ENCODE peak calls at places on chromosomes 3 and 15, in six cellular contexts. One of them, this sample, is unnamed.
A peak's percentile ranks its signal among the peaks of the same experiment; 100 is the strongest.

GRCh38 chr15:91348812-91349500 is 248.9 kb downstream of the SV2B start:
- DNase-seq in stimulated activated effector memory CD8-positive, alpha-beta T cell treated with anti-CD3 and anti-CD28 coated beads, Interleukin-12 subunit alpha, Interleukin-12 subunit beta, amount 100 ng/mL, for 72 hours: no peak
- DNase-seq in stimulated activated CD8-positive, alpha-beta memory T cell treated with anti-CD3 and anti-CD28 coated beads, Interleukin-15, amount 100 ng/mL, for 1 hour: no peak
- DNase-seq in NCI-H460: no peak
- DNase-seq in HEK293T: no peak
- DNase-seq in NCI-H1417: no peak
- DNase-seq in this sample: peak; percentile 13

GRCh38 chr15:53446376-53446775 is 313.1 kb downstream of the WDR72 start:
- DNase-seq in stimulated activated CD8-positive, alpha-beta memory T cell treated with anti-CD3 and anti-CD28 coated beads, Interleukin-15, amount 100 ng/mL, for 1 hour: no peak
- DNase-seq in NCI-H1417: peak; percentile 48
- DNase-seq in HEK293T: no peak
- DNase-seq in NCI-H460: no peak
- DNase-seq in stimulated activated effector memory CD8-positive, alpha-beta T cell treated with anti-CD3 and anti-CD28 coated beads, Interleukin-12 subunit alpha, Interleukin-12 subunit beta, amount 100 ng/mL, for 72 hours: no peak
- DNase-seq in this sample: no peak

GRCh38 chr15:83973816-83974215 is 261.8 kb upstream of the GOLGA6L4 start:
- DNase-seq in HEK293T: peak; percentile 56
- DNase-seq in stimulated activated effector memory CD8-positive, alpha-beta T cell treated with anti-CD3 and anti-CD28 coated beads, Interleukin-12 subunit alpha, Interleukin-12 subunit beta, amount 100 ng/mL, for 72 hours: no peak
- DNase-seq in NCI-H1417: no peak
- DNase-seq in stimulated activated CD8-positive, alpha-beta memory T cell treated with anti-CD3 and anti-CD28 coated beads, Interleukin-15, amount 100 ng/mL, for 1 hour: no peak
- DNase-seq in NCI-H460: no peak
- DNase-seq in this sample: no peak

GRCh38 chr15:70466895-70467529 is 296.3 kb downstream of the UACA start:
- DNase-seq in NCI-H460: peak; percentile 58
- DNase-seq in HEK293T: peak; percentile 73
- DNase-seq in stimulated activated CD8-positive, alpha-beta memory T cell treated with anti-CD3 and anti-CD28 coated beads, Interleukin-15, amount 100 ng/mL, for 1 hour: no peak
- DNase-seq in stimulated activated effector memory CD8-positive, alpha-beta T cell treated with anti-CD3 and anti-CD28 coated beads, Interleukin-12 subunit alpha, Interleukin-12 subunit beta, amount 100 ng/mL, for 72 hours: no peak
- DNase-seq in NCI-H1417: peak; percentile 84
- DNase-seq in this sample: peak; percentile 77

GRCh38 chr3:133699467-133699866 is 37.7 kb upstream of the TOPBP1 start:
- DNase-seq in NCI-H460: no peak
- DNase-seq in HEK293T: no peak
- DNase-seq in stimulated activated effector memory CD8-positive, alpha-beta T cell treated with anti-CD3 and anti-CD28 coated beads, Interleukin-12 subunit alpha, Interleukin-12 subunit beta, amount 100 ng/mL, for 72 hours: no peak
- DNase-seq in NCI-H1417: no peak
- DNase-seq in stimulated activated CD8-positive, alpha-beta memory T cell treated with anti-CD3 and anti-CD28 coated beads, Interleukin-15, amount 100 ng/mL, for 1 hour: no peak
- DNase-seq in this sample: no peak

GRCh38 chr3:33186524-33187367 is 31.9 kb downstream of the SUSD5 start:
- DNase-seq in stimulated activated effector memory CD8-positive, alpha-beta T cell treated with anti-CD3 and anti-CD28 coated beads, Interleukin-12 subunit alpha, Interleukin-12 subunit beta, amount 100 ng/mL, for 72 hours: no peak
- DNase-seq in NCI-H1417: no peak
- DNase-seq in NCI-H460: no peak
- DNase-seq in HEK293T: no peak
- DNase-seq in stimulated activated CD8-positive, alpha-beta memory T cell treated with anti-CD3 and anti-CD28 coated beads, Interleukin-15, amount 100 ng/mL, for 1 hour: no peak
- DNase-seq in this sample: no peak

GRCh38 chr3:192896208-192896607 is 21.4 kb downstream of the MB21D2 start:
- DNase-seq in NCI-H460: no peak
- DNase-seq in NCI-H1417: no peak
- DNase-seq in stimulated activated CD8-positive, alpha-beta memory T cell treated with anti-CD3 and anti-CD28 coated beads, Interleukin-15, amount 100 ng/mL, for 1 hour: no peak
- DNase-seq in HEK293T: no peak
- DNase-seq in stimulated activated effector memory CD8-positive, alpha-beta T cell treated with anti-CD3 and anti-CD28 coated beads, Interleukin-12 subunit alpha, Interleukin-12 subunit beta, amount 100 ng/mL, for 72 hours: no peak
- DNase-seq in this sample: no peak

GRCh38 chr3:147943265-147943945 is 534.2 kb downstream of the ZIC1 start:
- DNase-seq in HEK293T: no peak
- DNase-seq in stimulated activated effector memory CD8-positive, alpha-beta T cell treated with anti-CD3 and anti-CD28 coated beads, Interleukin-12 subunit alpha, Interleukin-12 subunit beta, amount 100 ng/mL, for 72 hours: no peak
- DNase-seq in NCI-H460: no peak
- DNase-seq in stimulated activated CD8-positive, alpha-beta memory T cell treated with anti-CD3 and anti-CD28 coated beads, Interleukin-15, amount 100 ng/mL, for 1 hour: no peak
- DNase-seq in NCI-H1417: no peak
- DNase-seq in this sample: peak; percentile 60

GRCh38 chr15:70356919-70357318 is 259.2 kb upstream of the TLE3 start:
- DNase-seq in NCI-H460: no peak
- DNase-seq in stimulated activated effector memory CD8-positive, alpha-beta T cell treated with anti-CD3 and anti-CD28 coated beads, Interleukin-12 subunit alpha, Interleukin-12 subunit beta, amount 100 ng/mL, for 72 hours: no peak
- DNase-seq in stimulated activated CD8-positive, alpha-beta memory T cell treated with anti-CD3 and anti-CD28 coated beads, Interleukin-15, amount 100 ng/mL, for 1 hour: no peak
- DNase-seq in HEK293T: no peak
- DNase-seq in NCI-H1417: no peak
- DNase-seq in this sample: no peak